ENCODE peak calls at places on chromosomes 13 and 19, in nine cellular contexts. One of them, this sample, is unnamed.

GRCh38 chr13:32426981-32427851 is 714 bp downstream of the N4BP2L1 start:
- DNase-seq in GM23248: peak; percentile 62
- DNase-seq in heart left ventricle: peak; percentile 45
- DNase-seq in neural progenitor cell: peak; percentile 74
- DNase-seq in tibial nerve: peak; percentile 39
- DNase-seq in heart right ventricle: peak; percentile 34
- DNase-seq in upper lobe of right lung: peak; percentile 84
- DNase-seq in ascending aorta: peak; percentile 71
- DNase-seq in body of pancreas: peak; percentile 69
- DNase-seq in this sample: peak; percentile 92

GRCh38 chr13:101626925-101627555 is 174.6 kb downstream of the ITGBL1 start:
- DNase-seq in neural progenitor cell: no peak
- DNase-seq in GM23248: peak; percentile 46
- DNase-seq in body of pancreas: no peak
- DNase-seq in tibial nerve: no peak
- DNase-seq in heart right ventricle: no peak
- DNase-seq in ascending aorta: no peak
- DNase-seq in heart left ventricle: no peak
- DNase-seq in upper lobe of right lung: no peak
- DNase-seq in this sample: no peak

GRCh38 chr13:44573790-44574465 is 2.2 kb downstream of the TSC22D1 start:
- DNase-seq in neural progenitor cell: peak; percentile 60
- DNase-seq in heart left ventricle: no peak
- DNase-seq in tibial nerve: no peak
- DNase-seq in heart right ventricle: no peak
- DNase-seq in body of pancreas: peak; percentile 66
- DNase-seq in upper lobe of right lung: no peak
- DNase-seq in ascending aorta: no peak
- DNase-seq in GM23248: peak; percentile 70
- DNase-seq in this sample: no peak

GRCh38 chr19:3658004-3658822 is 31.6 kb upstream of the CACTIN start:
- DNase-seq in heart left ventricle: no peak
- DNase-seq in GM23248: no peak
- DNase-seq in neural progenitor cell: no peak
- DNase-seq in heart right ventricle: peak; percentile 54
- DNase-seq in ascending aorta: no peak
- DNase-seq in body of pancreas: peak; percentile 86
- DNase-seq in tibial nerve: no peak
- DNase-seq in upper lobe of right lung: no peak
- DNase-seq in this sample: no peak

GRCh38 chr13:50589139-50589538 is 254.4 kb downstream of the DLEU7 start:
- DNase-seq in neural progenitor cell: no peak
- DNase-seq in ascending aorta: no peak
- DNase-seq in tibial nerve: no peak
- DNase-seq in body of pancreas: no peak
- DNase-seq in upper lobe of right lung: no peak
- DNase-seq in heart left ventricle: no peak
- DNase-seq in GM23248: peak; percentile 95
- DNase-seq in heart right ventricle: no peak
- DNase-seq in this sample: no peak

GRCh38 chr13:94481966-94482365 is 2.5 kb upstream of the DCT start:
- DNase-seq in neural progenitor cell: no peak
- DNase-seq in body of pancreas: no peak
- DNase-seq in heart right ventricle: no peak
- DNase-seq in tibial nerve: no peak
- DNase-seq in heart left ventricle: no peak
- DNase-seq in GM23248: peak; percentile 90
- DNase-seq in upper lobe of right lung: no peak
- DNase-seq in ascending aorta: no peak
- DNase-seq in this sample: no peak

GRCh38 chr19:4493104-4493928 is 21.2 kb downstream of the HDGFL2 start:
- DNase-seq in tibial nerve: no peak
- DNase-seq in heart right ventricle: no peak
- DNase-seq in heart left ventricle: no peak
- DNase-seq in body of pancreas: no peak
- DNase-seq in neural progenitor cell: no peak
- DNase-seq in GM23248: no peak
- DNase-seq in ascending aorta: no peak
- DNase-seq in upper lobe of right lung: no peak
- DNase-seq in this sample: no peak

GRCh38 chr19:3065675-3066357 is 3.5 kb upstream of the TLE5 start:
- DNase-seq in body of pancreas: peak; percentile 70
- DNase-seq in upper lobe of right lung: no peak
- DNase-seq in tibial nerve: no peak
- DNase-seq in heart right ventricle: no peak
- DNase-seq in GM23248: no peak
- DNase-seq in neural progenitor cell: no peak
- DNase-seq in heart left ventricle: no peak
- DNase-seq in ascending aorta: no peak
- DNase-seq in this sample: no peak

GRCh38 chr19:21569497-21569870 is 64.1 kb downstream of the ZNF429 start:
- DNase-seq in body of pancreas: peak; percentile 49
- DNase-seq in tibial nerve: no peak
- DNase-seq in ascending aorta: peak; percentile 65
- DNase-seq in heart right ventricle: peak; percentile 74
- DNase-seq in heart left ventricle: peak; percentile 79
- DNase-seq in GM23248: peak; percentile 75
- DNase-seq in upper lobe of right lung: peak; percentile 80
- DNase-seq in neural progenitor cell: no peak
- DNase-seq in this sample: no peak

GRCh38 chr13:71875823-71876222 is 8.8 kb upstream of the DACH1 start:
- DNase-seq in tibial nerve: no peak
- DNase-seq in upper lobe of right lung: no peak
- DNase-seq in ascending aorta: no peak
- DNase-seq in heart right ventricle: no peak
- DNase-seq in neural progenitor cell: no peak
- DNase-seq in body of pancreas: no peak
- DNase-seq in heart left ventricle: no peak
- DNase-seq in GM23248: no peak
- DNase-seq in this sample: no peak

GRCh38 chr13:28558126-28558525 is 63.2 kb upstream of the FLT1 start:
- DNase-seq in tibial nerve: no peak
- DNase-seq in ascending aorta: no peak
- DNase-seq in upper lobe of right lung: no peak
- DNase-seq in GM23248: peak; percentile 88
- DNase-seq in body of pancreas: no peak
- DNase-seq in neural progenitor cell: no peak
- DNase-seq in heart left ventricle: no peak
- DNase-seq in heart right ventricle: no peak
- DNase-seq in this sample: no peak

GRCh38 chr13:99575376-99575775 is 74.1 kb downstream of the TM9SF2 start:
- DNase-seq in body of pancreas: no peak
- DNase-seq in neural progenitor cell: no peak
- DNase-seq in heart right ventricle: no peak
- DNase-seq in upper lobe of right lung: no peak
- DNase-seq in tibial nerve: no peak
- DNase-seq in heart left ventricle: no peak
- DNase-seq in ascending aorta: no peak
- DNase-seq in GM23248: no peak
- DNase-seq in this sample: no peak

GRCh38 chr19:55080121-55080914 is 4.6 kb downstream of the EPS8L1 start:
- DNase-seq in heart left ventricle: peak; percentile 69
- DNase-seq in GM23248: peak; percentile 78
- DNase-seq in ascending aorta: no peak
- DNase-seq in heart right ventricle: peak; percentile 75
- DNase-seq in neural progenitor cell: peak; percentile 83
- DNase-seq in tibial nerve: no peak
- DNase-seq in upper lobe of right lung: peak; percentile 91
- DNase-seq in body of pancreas: no peak
- DNase-seq in this sample: no peak

GRCh38 chr19:5627395-5627904 is 4.6 kb downstream of the SAFB start:
- DNase-seq in ascending aorta: peak; percentile 74
- DNase-seq in body of pancreas: peak; percentile 30
- DNase-seq in GM23248: peak; percentile 68
- DNase-seq in heart right ventricle: peak; percentile 40
- DNase-seq in upper lobe of right lung: peak; percentile 82
- DNase-seq in neural progenitor cell: peak; percentile 19
- DNase-seq in heart left ventricle: peak; percentile 53
- DNase-seq in tibial nerve: peak; percentile 73
- DNase-seq in this sample: peak; percentile 93

GRCh38 chr13:74067818-74068217 is 66.4 kb downstream of the KLF12 start:
- DNase-seq in heart right ventricle: no peak
- DNase-seq in tibial nerve: no peak
- DNase-seq in heart left ventricle: no peak
- DNase-seq in neural progenitor cell: no peak
- DNase-seq in body of pancreas: no peak
- DNase-seq in GM23248: no peak
- DNase-seq in upper lobe of right lung: no peak
- DNase-seq in ascending aorta: no peak
- DNase-seq in this sample: no peak

GRCh38 chr13:36778083-36778671 is 40.8 kb upstream of the RFXAP start:
- DNase-seq in heart left ventricle: no peak
- DNase-seq in neural progenitor cell: peak; percentile 91
- DNase-seq in upper lobe of right lung: no peak
- DNase-seq in tibial nerve: no peak
- DNase-seq in ascending aorta: no peak
- DNase-seq in body of pancreas: no peak
- DNase-seq in heart right ventricle: no peak
- DNase-seq in GM23248: peak; percentile 30
- DNase-seq in this sample: no peak

GRCh38 chr13:44770951-44771350 is 194.8 kb upstream of the TSC22D1 start:
- DNase-seq in ascending aorta: no peak
- DNase-seq in upper lobe of right lung: no peak
- DNase-seq in tibial nerve: no peak
- DNase-seq in heart right ventricle: no peak
- DNase-seq in GM23248: no peak
- DNase-seq in neural progenitor cell: no peak
- DNase-seq in heart left ventricle: no peak
- DNase-seq in body of pancreas: no peak
- DNase-seq in this sample: no peak

GRCh38 chr13:108306768-108307332 is 37.3 kb downstream of the TNFSF13B start:
- DNase-seq in ascending aorta: no peak
- DNase-seq in neural progenitor cell: no peak
- DNase-seq in heart left ventricle: no peak
- DNase-seq in upper lobe of right lung: no peak
- DNase-seq in tibial nerve: no peak
- DNase-seq in body of pancreas: no peak
- DNase-seq in GM23248: no peak
- DNase-seq in heart right ventricle: no peak
- DNase-seq in this sample: no peak

GRCh38 chr13:94952787-94953186 is 240.4 kb upstream of the SOX21 start:
- DNase-seq in GM23248: no peak
- DNase-seq in neural progenitor cell: no peak
- DNase-seq in ascending aorta: no peak
- DNase-seq in tibial nerve: no peak
- DNase-seq in heart right ventricle: no peak
- DNase-seq in heart left ventricle: no peak
- DNase-seq in upper lobe of right lung: no peak
- DNase-seq in body of pancreas: no peak
- DNase-seq in this sample: no peak

DNA sequence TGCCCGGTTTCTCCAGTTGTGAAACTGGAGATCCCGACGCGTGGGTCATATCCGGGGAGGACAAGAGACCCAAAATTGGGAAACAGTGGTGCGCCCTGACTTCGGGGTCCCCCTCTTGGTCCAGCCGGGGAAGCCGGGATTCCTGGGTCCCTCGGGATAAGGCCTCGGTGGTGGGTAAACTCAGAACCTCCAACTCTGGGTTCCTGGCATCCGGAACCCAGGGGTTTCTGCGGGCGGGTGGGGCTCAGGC is 672 bp downstream of the ZFP36 start:
- DNase-seq in heart left ventricle: no peak
- DNase-seq in body of pancreas: no peak
- DNase-seq in heart right ventricle: no peak
- DNase-seq in ascending aorta: peak; percentile 83
- DNase-seq in tibial nerve: no peak
- DNase-seq in upper lobe of right lung: no peak
- DNase-seq in GM23248: no peak
- DNase-seq in neural progenitor cell: no peak
- DNase-seq in this sample: no peak
- H3K4me1 ChIP-seq in heart left ventricle: peaks cover 49% of the 10 kb centered on the region
- H3K4me1 ChIP-seq in body of pancreas: peaks cover 57% of the 10 kb centered on the region
- H3K4me1 ChIP-seq in heart right ventricle: peaks cover 34% of the 10 kb centered on the region
- H3K4me1 ChIP-seq in ascending aorta: peaks cover 6% of the 10 kb centered on the region
- H3K4me1 ChIP-seq in tibial nerve: peaks cover 44% of the 10 kb centered on the region
- H3K4me1 ChIP-seq in upper lobe of right lung: peaks cover 34% of the 10 kb centered on the region
- H3K4me1 ChIP-seq in GM23248: peaks cover 36% of the 10 kb centered on the region
- H3K4me1 ChIP-seq in neural progenitor cell: peaks cover 22% of the 10 kb centered on the region
- H3K4me1 ChIP-seq in this sample: peaks cover 56% of the 10 kb centered on the region

DNA sequence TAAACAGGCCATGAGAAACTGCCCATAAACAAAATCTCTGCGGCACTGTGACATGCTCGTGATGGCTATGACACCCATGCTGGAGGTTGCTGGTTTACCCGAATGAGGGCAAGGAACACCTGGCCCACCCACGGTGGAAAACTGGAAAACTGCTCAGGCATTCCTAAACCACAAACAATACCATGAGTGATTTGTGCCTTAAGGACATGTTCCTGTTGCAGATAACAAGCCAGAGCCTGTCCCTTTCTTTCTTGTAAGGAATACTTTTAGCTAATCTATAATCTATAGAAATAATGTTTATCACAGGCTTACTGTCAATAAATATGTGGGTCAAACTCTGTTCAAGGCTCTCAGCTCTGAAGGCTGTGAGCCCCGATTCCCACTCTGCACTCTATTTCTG is 12.1 kb downstream of the ZNF561 start:
- DNase-seq in neural progenitor cell: no peak
- DNase-seq in GM23248: no peak
- DNase-seq in ascending aorta: no peak
- DNase-seq in heart right ventricle: no peak
- DNase-seq in body of pancreas: no peak
- DNase-seq in heart left ventricle: no peak
- DNase-seq in upper lobe of right lung: no peak
- DNase-seq in tibial nerve: no peak
- DNase-seq in this sample: no peak
- H3K9me3 ChIP-seq in neural progenitor cell: peaks cover 7% of the 10 kb centered on the region
- H3K9me3 ChIP-seq in GM23248: no peaks in the 10 kb centered on the region
- H3K9me3 ChIP-seq in ascending aorta: peaks cover 77% of the 10 kb centered on the region
- H3K9me3 ChIP-seq in heart right ventricle: peaks cover 30% of the 10 kb centered on the region
- H3K9me3 ChIP-seq in body of pancreas: peaks cover 6% of the 10 kb centered on the region
- H3K9me3 ChIP-seq in heart left ventricle: peaks cover 73% of the 10 kb centered on the region
- H3K9me3 ChIP-seq in upper lobe of right lung: peaks cover 46% of the 10 kb centered on the region
- H3K9me3 ChIP-seq in tibial nerve: peaks cover 5% of the 10 kb centered on the region
- H3K9me3 ChIP-seq in this sample: peaks cover 7% of the 10 kb centered on the region

DNA sequence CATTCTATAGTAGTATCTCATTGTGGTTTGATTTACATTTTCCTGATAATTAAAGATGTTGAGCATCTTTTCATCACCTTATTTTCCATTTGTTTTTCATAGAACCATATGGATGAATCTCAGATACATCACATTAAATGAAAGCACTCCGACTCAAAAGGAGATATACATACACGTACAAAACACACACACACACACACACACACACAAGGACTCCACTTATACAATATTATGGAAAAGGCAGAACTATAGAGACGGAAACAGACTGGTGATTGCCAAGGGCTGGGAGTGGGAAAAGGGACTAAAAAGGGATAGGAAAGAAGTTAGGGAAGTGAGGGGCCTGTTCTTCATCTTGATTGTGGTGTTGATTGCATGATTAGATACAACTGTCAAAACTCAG is 24.3 kb downstream of the ZNF585A start:
- DNase-seq in GM23248: no peak
- DNase-seq in neural progenitor cell: no peak
- DNase-seq in tibial nerve: no peak
- DNase-seq in ascending aorta: no peak
- DNase-seq in upper lobe of right lung: no peak
- DNase-seq in body of pancreas: no peak
- DNase-seq in heart right ventricle: no peak
- DNase-seq in heart left ventricle: no peak
- DNase-seq in this sample: no peak
- H3K4me1 ChIP-seq in GM23248: no peaks in the 10 kb centered on the region
- H3K4me1 ChIP-seq in neural progenitor cell: no peaks in the 10 kb centered on the region
- H3K4me1 ChIP-seq in tibial nerve: no peaks in the 10 kb centered on the region
- H3K4me1 ChIP-seq in ascending aorta: no peaks in the 10 kb centered on the region
- H3K4me1 ChIP-seq in upper lobe of right lung: no peaks in the 10 kb centered on the region
- H3K4me1 ChIP-seq in body of pancreas: no peaks in the 10 kb centered on the region
- H3K4me1 ChIP-seq in heart right ventricle: no peaks in the 10 kb centered on the region
- H3K4me1 ChIP-seq in heart left ventricle: no peaks in the 10 kb centered on the region
- H3K4me1 ChIP-seq in this sample: no peaks in the 10 kb centered on the region

GRCh38 chr19:58212336-58213074 is 16.2 kb upstream of the ZNF544 start:
- DNase-seq in tibial nerve: no peak
- DNase-seq in heart right ventricle: no peak
- DNase-seq in GM23248: peak; percentile 10
- DNase-seq in body of pancreas: no peak
- DNase-seq in ascending aorta: no peak
- DNase-seq in neural progenitor cell: no peak
- DNase-seq in upper lobe of right lung: no peak
- DNase-seq in heart left ventricle: no peak
- DNase-seq in this sample: no peak
- H3K9me3 ChIP-seq in tibial nerve: peaks cover 66% of the 10 kb centered on the region
- H3K9me3 ChIP-seq in heart right ventricle: peaks cover 99% of the 10 kb centered on the region
- H3K9me3 ChIP-seq in GM23248: peaks cover 9% of the 10 kb centered on the region
- H3K9me3 ChIP-seq in body of pancreas: peaks cover 22% of the 10 kb centered on the region
- H3K9me3 ChIP-seq in ascending aorta: peaks cover 99% of the 10 kb centered on the region
- H3K9me3 ChIP-seq in neural progenitor cell: peaks cover 15% of the 10 kb centered on the region
- H3K9me3 ChIP-seq in upper lobe of right lung: peaks cover 98% of the 10 kb centered on the region
- H3K9me3 ChIP-seq in heart left ventricle: peaks cover 100% of the 10 kb centered on the region
- H3K9me3 ChIP-seq in this sample: peaks cover 51% of the 10 kb centered on the region

This sample was measured in esophagus muscularis mucosa.